ENCODE peak calls at places on chromosome 19, in nine cellular contexts. Q, T, H, U, E, P, W, C and G are unnamed samples.

GRCh38 chr19:42301646-42302204 is at the start of gene PRR19:
- DNase-seq in W (no peak), E (no peak), C (no peak), H (no peak), T (peak), Q (no peak), U (peak), P (no peak), G (no peak)

GRCh38 chr19:10797541-10798256 is 38.3 kb downstream of the TMED1 start:
- DNase-seq in T (no peak), P (no peak), E (peak), W (no peak), H (no peak), Q (no peak), C (no peak), U (no peak), G (no peak)

GRCh38 chr19:1211494-1212234 is 6.1 kb downstream of the STK11 start:
- DNase-seq in Q (no peak), C (no peak), T (no peak), P (no peak), W (no peak), E (no peak), H (no peak), U (no peak), G (no peak)

GRCh38 chr19:33603377-33603776 is 18.4 kb upstream of the CHST8 start:
- DNase-seq in T (no peak), Q (no peak), H (no peak), E (no peak), P (no peak), C (no peak), W (no peak), U (no peak), G (no peak)

GRCh38 chr19:37706052-37706605 is 13.4 kb downstream of the ZNF607 start:
- DNase-seq in P (no peak), C (no peak), T (no peak), E (no peak), U (no peak), W (no peak), Q (no peak), H (no peak), G (no peak)

GRCh38 chr19:4362038-4362828 is 18.9 kb downstream of the MPND start:
- DNase-seq in P (no peak), W (no peak), H (no peak), U (peak), T (no peak), Q (no peak), E (no peak), C (no peak), G (no peak)

GRCh38 chr19:45508931-45509691 is 1.8 kb downstream of the VASP start:
- DNase-seq in W (peak), U (peak), E (peak), T (no peak), P (peak), C (peak), Q (no peak), H (peak), G (peak)

GRCh38 chr19:2944775-2945574 is at the start of gene ZNF77:
- DNase-seq in C (peak), W (peak), P (peak), Q (peak), T (peak), H (peak), E (peak), U (peak), G (peak)

GRCh38 chr19:17300992-17301585 is 2.1 kb downstream of the ABHD8 start:
- DNase-seq in T (no peak), U (no peak), P (no peak), Q (no peak), H (no peak), W (no peak), E (no peak), C (no peak), G (no peak)

GRCh38 chr19:4350726-4351125 is 7.4 kb downstream of the MPND start:
- DNase-seq in Q (no peak), H (no peak), W (no peak), P (no peak), T (no peak), E (no peak), U (no peak), C (no peak), G (no peak)

GRCh38 chr19:54343868-54344267 is 4.9 kb upstream of the LILRA4 start:
- DNase-seq in W (no peak), C (no peak), H (no peak), U (no peak), P (no peak), E (no peak), Q (no peak), T (no peak), G (no peak)

GRCh38 chr19:38304866-38305429 is 897 bp downstream of the C19orf33 start:
- DNase-seq in T (peak), E (no peak), W (no peak), Q (no peak), U (no peak), P (no peak), C (no peak), H (no peak), G (no peak)

GRCh38 chr19:6138066-6138465 is 2.6 kb downstream of the ACSBG2 start:
- DNase-seq in P (no peak), W (no peak), T (no peak), E (no peak), C (peak), Q (no peak), U (no peak), H (no peak), G (no peak)

GRCh38 chr19:7860902-7861618 is 13.1 kb downstream of the PRR36 start:
- DNase-seq in Q (no peak), E (no peak), P (no peak), C (no peak), W (no peak), T (no peak), H (no peak), U (no peak), G (peak)

GRCh38 chr19:4803736-4804695 is 12.5 kb downstream of the FEM1A start:
- DNase-seq in U (no peak), W (no peak), Q (no peak), H (peak), E (no peak), P (peak), T (no peak), C (peak), G (no peak)

GRCh38 chr19:1522838-1523237 is 1.0 kb upstream of the PLK5 start:
- DNase-seq in Q (no peak), H (no peak), U (peak), P (no peak), W (no peak), E (no peak), T (no peak), C (no peak), G (no peak)

GRCh38 chr19:18292810-18293641 is 11.6 kb upstream of the JUND start:
- DNase-seq in W (no peak), Q (no peak), T (no peak), C (peak), P (peak), H (peak), U (peak), E (peak), G (peak)

GRCh38 chr19:12984143-12984627 is 11.1 kb upstream of the NFIX start:
- DNase-seq in H (no peak), T (no peak), C (no peak), P (no peak), W (no peak), Q (no peak), E (peak), U (no peak), G (no peak)

GRCh38 chr19:6471076-6471475 is 7.0 kb downstream of the CRB3 start:
- DNase-seq in E (no peak), T (no peak), W (no peak), U (no peak), H (no peak), C (no peak), P (no peak), Q (no peak), G (no peak)